ENCODE peak calls at places on chromosomes 5 and 9, in five cellular contexts. One of them, this sample, is unnamed.

GRCh38 chr5:80064124-80064523 is 29.0 kb downstream of the THBS4 start:
- DNase-seq in HTR-8/SVneo: no peak
- DNase-seq in transverse colon: no peak
- DNase-seq in stimulated activated CD4-positive, alpha-beta T cell treated with anti-CD3 and anti-CD28 coated beads, Interleukin-1b, Interleukin-23, amount 100 ng/mL, for 24 hours: no peak
- DNase-seq in AG09319: no peak
- DNase-seq in this sample: no peak

GRCh38 chr5:22908129-22908528 is 55.0 kb upstream of the CDH12 start:
- DNase-seq in HTR-8/SVneo: no peak
- DNase-seq in transverse colon: no peak
- DNase-seq in stimulated activated CD4-positive, alpha-beta T cell treated with anti-CD3 and anti-CD28 coated beads, Interleukin-1b, Interleukin-23, amount 100 ng/mL, for 24 hours: no peak
- DNase-seq in AG09319: no peak
- DNase-seq in this sample: no peak

GRCh38 chr9:81427870-81428269 is 261.5 kb downstream of the TLE1 start:
- DNase-seq in HTR-8/SVneo: no peak
- DNase-seq in transverse colon: no peak
- DNase-seq in stimulated activated CD4-positive, alpha-beta T cell treated with anti-CD3 and anti-CD28 coated beads, Interleukin-1b, Interleukin-23, amount 100 ng/mL, for 24 hours: no peak
- DNase-seq in AG09319: no peak
- DNase-seq in this sample: no peak

GRCh38 chr9:36798350-36799065 is 225.8 kb downstream of the MELK start:
- DNase-seq in HTR-8/SVneo: peak; percentile 38
- DNase-seq in transverse colon: no peak
- DNase-seq in stimulated activated CD4-positive, alpha-beta T cell treated with anti-CD3 and anti-CD28 coated beads, Interleukin-1b, Interleukin-23, amount 100 ng/mL, for 24 hours: no peak
- DNase-seq in AG09319: no peak
- DNase-seq in this sample: no peak

GRCh38 chr9:16515207-16515606 is 355.3 kb downstream of the BNC2 start:
- DNase-seq in HTR-8/SVneo: no peak
- DNase-seq in transverse colon: no peak
- DNase-seq in stimulated activated CD4-positive, alpha-beta T cell treated with anti-CD3 and anti-CD28 coated beads, Interleukin-1b, Interleukin-23, amount 100 ng/mL, for 24 hours: no peak
- DNase-seq in AG09319: no peak
- DNase-seq in this sample: no peak

GRCh38 chr9:32584784-32585183 is 11.8 kb upstream of the NDUFB6 start:
- DNase-seq in HTR-8/SVneo: no peak
- DNase-seq in transverse colon: no peak
- DNase-seq in stimulated activated CD4-positive, alpha-beta T cell treated with anti-CD3 and anti-CD28 coated beads, Interleukin-1b, Interleukin-23, amount 100 ng/mL, for 24 hours: no peak
- DNase-seq in AG09319: no peak
- DNase-seq in this sample: no peak

GRCh38 chr9:114425126-114425525 is 37.3 kb upstream of the AKNA start:
- DNase-seq in HTR-8/SVneo: no peak
- DNase-seq in transverse colon: no peak
- DNase-seq in stimulated activated CD4-positive, alpha-beta T cell treated with anti-CD3 and anti-CD28 coated beads, Interleukin-1b, Interleukin-23, amount 100 ng/mL, for 24 hours: no peak
- DNase-seq in AG09319: no peak
- DNase-seq in this sample: no peak

GRCh38 chr5:86074297-86074696 is 543.4 kb upstream of the COX7C start:
- DNase-seq in HTR-8/SVneo: no peak
- DNase-seq in transverse colon: no peak
- DNase-seq in stimulated activated CD4-positive, alpha-beta T cell treated with anti-CD3 and anti-CD28 coated beads, Interleukin-1b, Interleukin-23, amount 100 ng/mL, for 24 hours: no peak
- DNase-seq in AG09319: no peak
- DNase-seq in this sample: no peak

GRCh38 chr9:8842402-8843193 is 1043.0 kb upstream of the DMAC1 start:
- DNase-seq in HTR-8/SVneo: no peak
- DNase-seq in transverse colon: no peak
- DNase-seq in stimulated activated CD4-positive, alpha-beta T cell treated with anti-CD3 and anti-CD28 coated beads, Interleukin-1b, Interleukin-23, amount 100 ng/mL, for 24 hours: no peak
- DNase-seq in AG09319: no peak
- DNase-seq in this sample: no peak

GRCh38 chr9:36214571-36214970 is 23.9 kb downstream of the CLTA start:
- DNase-seq in HTR-8/SVneo: no peak
- DNase-seq in transverse colon: no peak
- DNase-seq in stimulated activated CD4-positive, alpha-beta T cell treated with anti-CD3 and anti-CD28 coated beads, Interleukin-1b, Interleukin-23, amount 100 ng/mL, for 24 hours: no peak
- DNase-seq in AG09319: no peak
- DNase-seq in this sample: no peak

GRCh38 chr9:18632624-18633407 is 158.9 kb downstream of the ADAMTSL1 start:
- DNase-seq in HTR-8/SVneo: peak; percentile 22
- DNase-seq in transverse colon: no peak
- DNase-seq in stimulated activated CD4-positive, alpha-beta T cell treated with anti-CD3 and anti-CD28 coated beads, Interleukin-1b, Interleukin-23, amount 100 ng/mL, for 24 hours: no peak
- DNase-seq in AG09319: peak; percentile 31
- DNase-seq in this sample: peak; percentile 30

GRCh38 chr9:70229579-70229978 is 29.2 kb upstream of the SMC5 start:
- DNase-seq in HTR-8/SVneo: no peak
- DNase-seq in transverse colon: no peak
- DNase-seq in stimulated activated CD4-positive, alpha-beta T cell treated with anti-CD3 and anti-CD28 coated beads, Interleukin-1b, Interleukin-23, amount 100 ng/mL, for 24 hours: no peak
- DNase-seq in AG09319: no peak
- DNase-seq in this sample: no peak

GRCh38 chr9:122131401-122131921 is 28.1 kb downstream of the NDUFA8 start:
- DNase-seq in HTR-8/SVneo: no peak
- DNase-seq in transverse colon: no peak
- DNase-seq in stimulated activated CD4-positive, alpha-beta T cell treated with anti-CD3 and anti-CD28 coated beads, Interleukin-1b, Interleukin-23, amount 100 ng/mL, for 24 hours: no peak
- DNase-seq in AG09319: no peak
- DNase-seq in this sample: no peak

GRCh38 chr9:127450170-127450830 is 906 bp downstream of the RPL12 start:
- DNase-seq in HTR-8/SVneo: no peak
- DNase-seq in transverse colon: no peak
- DNase-seq in stimulated activated CD4-positive, alpha-beta T cell treated with anti-CD3 and anti-CD28 coated beads, Interleukin-1b, Interleukin-23, amount 100 ng/mL, for 24 hours: no peak
- DNase-seq in AG09319: no peak
- DNase-seq in this sample: peak; percentile 29

GRCh38 chr9:74772126-74772525 is 115.6 kb downstream of the TRPM6 start:
- DNase-seq in HTR-8/SVneo: no peak
- DNase-seq in transverse colon: no peak
- DNase-seq in stimulated activated CD4-positive, alpha-beta T cell treated with anti-CD3 and anti-CD28 coated beads, Interleukin-1b, Interleukin-23, amount 100 ng/mL, for 24 hours: no peak
- DNase-seq in AG09319: no peak
- DNase-seq in this sample: no peak

GRCh38 chr9:95224371-95225015 is 93.0 kb downstream of the FANCC start:
- DNase-seq in HTR-8/SVneo: no peak
- DNase-seq in transverse colon: no peak
- DNase-seq in stimulated activated CD4-positive, alpha-beta T cell treated with anti-CD3 and anti-CD28 coated beads, Interleukin-1b, Interleukin-23, amount 100 ng/mL, for 24 hours: no peak
- DNase-seq in AG09319: no peak
- DNase-seq in this sample: no peak

GRCh38 chr9:84617415-84617814 is 52.1 kb upstream of the NTRK2 start:
- DNase-seq in HTR-8/SVneo: no peak
- DNase-seq in transverse colon: no peak
- DNase-seq in stimulated activated CD4-positive, alpha-beta T cell treated with anti-CD3 and anti-CD28 coated beads, Interleukin-1b, Interleukin-23, amount 100 ng/mL, for 24 hours: no peak
- DNase-seq in AG09319: no peak
- DNase-seq in this sample: no peak

GRCh38 chr5:126472538-126472889 is 49.3 kb downstream of the GRAMD2B start:
- DNase-seq in HTR-8/SVneo: no peak
- DNase-seq in transverse colon: no peak
- DNase-seq in stimulated activated CD4-positive, alpha-beta T cell treated with anti-CD3 and anti-CD28 coated beads, Interleukin-1b, Interleukin-23, amount 100 ng/mL, for 24 hours: no peak
- DNase-seq in AG09319: no peak
- DNase-seq in this sample: no peak

GRCh38 chr5:149406203-149406978 is 27.3 kb upstream of the IL17B start:
- DNase-seq in HTR-8/SVneo: no peak
- DNase-seq in transverse colon: peak; percentile 70
- DNase-seq in stimulated activated CD4-positive, alpha-beta T cell treated with anti-CD3 and anti-CD28 coated beads, Interleukin-1b, Interleukin-23, amount 100 ng/mL, for 24 hours: no peak
- DNase-seq in AG09319: peak; percentile 96
- DNase-seq in this sample: no peak

GRCh38 chr9:121760571-121760970 is 109.1 kb downstream of the DAB2IP start:
- DNase-seq in HTR-8/SVneo: no peak
- DNase-seq in transverse colon: no peak
- DNase-seq in stimulated activated CD4-positive, alpha-beta T cell treated with anti-CD3 and anti-CD28 coated beads, Interleukin-1b, Interleukin-23, amount 100 ng/mL, for 24 hours: no peak
- DNase-seq in AG09319: no peak
- DNase-seq in this sample: no peak

GRCh38 chr5:128408622-128409021 is 129.4 kb downstream of the FBN2 start:
- DNase-seq in HTR-8/SVneo: no peak
- DNase-seq in transverse colon: no peak
- DNase-seq in stimulated activated CD4-positive, alpha-beta T cell treated with anti-CD3 and anti-CD28 coated beads, Interleukin-1b, Interleukin-23, amount 100 ng/mL, for 24 hours: no peak
- DNase-seq in AG09319: no peak
- DNase-seq in this sample: no peak

GRCh38 chr5:5089895-5090649 is 50.1 kb upstream of the ADAMTS16 start:
- DNase-seq in HTR-8/SVneo: no peak
- DNase-seq in transverse colon: no peak
- DNase-seq in stimulated activated CD4-positive, alpha-beta T cell treated with anti-CD3 and anti-CD28 coated beads, Interleukin-1b, Interleukin-23, amount 100 ng/mL, for 24 hours: no peak
- DNase-seq in AG09319: no peak
- DNase-seq in this sample: no peak

GRCh38 chr9:113509463-113509862 is 45.9 kb downstream of the RGS3 start:
- DNase-seq in HTR-8/SVneo: no peak
- DNase-seq in transverse colon: no peak
- DNase-seq in stimulated activated CD4-positive, alpha-beta T cell treated with anti-CD3 and anti-CD28 coated beads, Interleukin-1b, Interleukin-23, amount 100 ng/mL, for 24 hours: no peak
- DNase-seq in AG09319: peak; percentile 30
- DNase-seq in this sample: no peak

GRCh38 chr9:118961857-118962256 is 407.4 kb downstream of the BRINP1 start:
- DNase-seq in HTR-8/SVneo: peak; percentile 1
- DNase-seq in transverse colon: no peak
- DNase-seq in stimulated activated CD4-positive, alpha-beta T cell treated with anti-CD3 and anti-CD28 coated beads, Interleukin-1b, Interleukin-23, amount 100 ng/mL, for 24 hours: no peak
- DNase-seq in AG09319: peak; percentile 27
- DNase-seq in this sample: no peak

GRCh38 chr5:168946363-168946762 is 354.6 kb downstream of the SLIT3 start:
- DNase-seq in HTR-8/SVneo: no peak
- DNase-seq in transverse colon: no peak
- DNase-seq in stimulated activated CD4-positive, alpha-beta T cell treated with anti-CD3 and anti-CD28 coated beads, Interleukin-1b, Interleukin-23, amount 100 ng/mL, for 24 hours: no peak
- DNase-seq in AG09319: no peak
- DNase-seq in this sample: no peak